ENCODE peak calls at places on chromosomes 2 and 18, in seven cellular contexts. X is neural progenitor cell; G is sigmoid colon; K is lower lobe of right lung; S is stomach; L is effector memory CD4-positive, alpha-beta T cell; T is OCI-LY7. I is an unnamed sample.
A peak's percentile ranks its signal among the peaks of the same experiment; 100 is the strongest.

GRCh38 chr18:55515204-55515603 is 72.8 kb downstream of the TCF4 start:
- DNase-seq in G (no peak), X (no peak), L (no peak), S (no peak), T (no peak), K (no peak), I (no peak)

GRCh38 chr18:13035249-13035914 is 44.2 kb downstream of the CEP192 start:
- DNase-seq in T (no peak), G (no peak), K (no peak), L (no peak), S (no peak), X (no peak), I (no peak)

GRCh38 chr2:207416936-207417718 is 112.6 kb upstream of the CREB1 start:
- DNase-seq in K (no peak), L (no peak), X (no peak), G (no peak), S (no peak), T (no peak), I (no peak)

GRCh38 chr2:118300807-118301206 is 212.5 kb downstream of the INSIG2 start:
- DNase-seq in K (no peak), L (no peak), X (no peak), T (no peak), S (no peak), G (no peak), I (no peak)

GRCh38 chr2:127637725-127638252 is 8.2 kb upstream of the GPR17 start:
- DNase-seq in X (peak; percentile 28), L (no peak), S (no peak), K (no peak), G (no peak), T (no peak), I (no peak)

GRCh38 chr2:45912109-45912508 is 260.6 kb downstream of the PRKCE start:
- DNase-seq in L (no peak), T (no peak), G (no peak), S (no peak), X (no peak), K (no peak), I (no peak)

GRCh38 chr2:36568533-36569246 is 29.3 kb downstream of the FEZ2 start:
- DNase-seq in X (no peak), G (no peak), T (no peak), S (no peak), L (no peak), K (no peak), I (no peak)

GRCh38 chr2:127820080-127820668 is 9.2 kb upstream of the WDR33 start:
- DNase-seq in L (no peak), S (no peak), K (no peak), X (peak; percentile 25), G (no peak), T (peak; percentile 70), I (no peak)

GRCh38 chr2:23620841-23621341 is 235.9 kb downstream of the KLHL29 start:
- DNase-seq in X (no peak), T (no peak), S (no peak), L (no peak), G (peak; percentile 87), K (peak; percentile 39), I (no peak)

GRCh38 chr2:195445639-195446038 is 211.4 kb upstream of the SLC39A10 start:
- DNase-seq in X (no peak), T (no peak), L (no peak), S (no peak), K (no peak), G (no peak), I (no peak)

GRCh38 chr2:174266288-174266687 is 18.0 kb upstream of the OLA1 start:
- DNase-seq in T (no peak), G (no peak), X (no peak), L (no peak), S (no peak), K (no peak), I (no peak)

GRCh38 chr2:28224648-28225471 is 167.8 kb upstream of the FOSL2 start:
- DNase-seq in S (no peak), L (no peak), X (peak; percentile 7), G (no peak), K (no peak), T (no peak), I (no peak)

GRCh38 chr2:170324640-170325046 is 146.7 kb downstream of the MYO3B start:
- DNase-seq in K (no peak), L (no peak), T (peak; percentile 73), S (peak; percentile 26), X (peak; percentile 89), G (no peak), I (peak; percentile 18)

GRCh38 chr2:70888389-70888924 is 47.2 kb upstream of the ATP6V1B1 start:
- DNase-seq in K (no peak), L (no peak), S (no peak), T (no peak), X (peak; percentile 13), G (no peak), I (no peak)

GRCh38 chr2:53475320-53475719 is 292.3 kb upstream of the CHAC2 start:
- DNase-seq in K (no peak), G (no peak), L (no peak), X (no peak), S (no peak), T (no peak), I (no peak)

DNA sequence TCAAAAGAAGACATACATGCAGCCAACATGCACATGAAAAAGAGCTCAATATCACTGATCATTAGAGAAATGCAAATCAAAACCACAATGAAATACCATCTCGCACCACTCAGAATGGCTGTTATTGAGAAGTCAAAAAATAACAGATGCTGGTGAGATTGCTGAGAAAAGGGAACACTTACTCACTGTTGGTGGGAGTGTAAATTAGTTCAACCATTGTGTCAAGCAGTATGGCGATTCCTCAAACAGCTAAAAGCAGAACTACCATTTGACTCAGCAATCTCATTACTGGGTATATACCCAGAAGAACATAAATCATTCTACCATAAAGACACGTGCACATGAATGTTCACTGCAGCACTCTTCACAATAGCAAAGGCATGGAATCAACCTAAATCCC is 95.5 kb upstream of the XIRP2 start:
- DNase-seq in L (no peak), K (no peak), T (no peak), G (no peak), S (no peak), X (no peak), I (no peak)
- H3K36me3 ChIP-seq in L (no peaks in the 10 kb centered on the region), K (no peaks in the 10 kb centered on the region), T (no peaks in the 10 kb centered on the region), G (no peaks in the 10 kb centered on the region), S (no peaks in the 10 kb centered on the region), X (no peaks in the 10 kb centered on the region), I (no peaks in the 10 kb centered on the region)

GRCh38 chr2:187523325-187523724 is 30.9 kb downstream of the TFPI start:
- DNase-seq in S (no peak), G (no peak), T (no peak), X (no peak), L (no peak), K (no peak), I (no peak)

GRCh38 chr2:187520121-187520624 is 34.1 kb downstream of the TFPI start:
- DNase-seq in X (no peak), S (no peak), K (no peak), G (no peak), T (no peak), L (no peak), I (no peak)

GRCh38 chr2:187525164-187525900 is 28.9 kb downstream of the TFPI start:
- DNase-seq in G (no peak), S (no peak), K (no peak), T (no peak), X (no peak), L (no peak), I (no peak)

GRCh38 chr2:187514930-187515329 is 39.3 kb downstream of the TFPI start:
- DNase-seq in G (no peak), X (no peak), K (no peak), L (no peak), T (no peak), S (no peak), I (no peak)

DNA sequence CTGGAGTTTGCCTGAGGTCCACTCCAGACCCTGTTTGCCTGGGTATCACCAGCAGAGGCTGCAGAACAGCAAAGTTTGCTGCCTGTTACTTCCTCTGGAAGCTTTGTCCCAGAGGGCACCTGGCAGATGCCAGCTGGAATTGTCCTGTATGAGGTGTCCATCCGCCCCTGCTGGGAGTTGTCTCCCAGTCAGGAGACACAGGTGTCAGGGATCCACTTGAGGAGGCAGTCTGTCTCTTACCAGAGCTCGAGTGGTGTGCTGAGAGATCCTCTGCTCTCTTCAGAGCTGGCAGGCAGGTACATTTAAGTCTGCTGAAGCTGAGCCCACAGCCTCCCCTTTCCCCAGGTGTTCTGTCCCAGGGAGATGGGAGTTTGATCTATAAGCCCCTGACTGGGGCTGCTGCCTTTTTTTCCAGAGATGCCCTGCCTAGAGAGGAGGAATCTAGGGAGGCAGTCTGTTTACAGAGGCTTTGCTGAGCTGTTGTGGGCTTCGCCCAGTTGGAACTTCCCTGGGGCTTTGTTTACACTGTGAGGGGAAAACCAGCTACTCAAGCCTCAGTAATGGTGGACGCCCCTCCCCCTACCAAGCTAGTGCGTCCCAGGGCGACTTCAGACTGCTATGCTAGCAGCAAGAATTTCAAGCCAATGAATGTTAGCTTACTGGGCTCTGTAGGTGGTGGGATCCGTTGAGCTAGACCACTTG is 34.7 kb downstream of the TFPI start:
- DNase-seq in K (no peak), X (peak; percentile 64), G (no peak), S (no peak), L (no peak), T (no peak), I (no peak)
- H3K36me3 ChIP-seq in K (peaks cover 35% of the 10 kb centered on the region), X (no peaks in the 10 kb centered on the region), G (no peaks in the 10 kb centered on the region), S (peaks cover 3% of the 10 kb centered on the region), L (no peaks in the 10 kb centered on the region), T (no peaks in the 10 kb centered on the region), I (no peaks in the 10 kb centered on the region)

GRCh38 chr2:216445489-216445888 is 33.2 kb downstream of the SMARCAL1 start:
- DNase-seq in L (no peak), G (no peak), X (no peak), T (no peak), K (no peak), S (no peak), I (no peak)

GRCh38 chr2:216447293-216447692 is 35.0 kb downstream of the SMARCAL1 start:
- DNase-seq in K (no peak), T (no peak), X (no peak), G (no peak), S (no peak), L (no peak), I (no peak)

GRCh38 chr2:216448829-216449228 is 36.5 kb downstream of the SMARCAL1 start:
- DNase-seq in L (no peak), S (no peak), K (no peak), X (no peak), G (no peak), T (no peak), I (no peak)

GRCh38 chr2:216450346-216450745 is 38.1 kb downstream of the SMARCAL1 start:
- DNase-seq in K (no peak), L (no peak), S (no peak), X (no peak), G (no peak), T (no peak), I (no peak)

GRCh38 chr2:216446343-216446742 is 34.1 kb downstream of the SMARCAL1 start:
- DNase-seq in L (no peak), X (no peak), G (no peak), K (no peak), S (no peak), T (no peak), I (no peak)
- H3K36me3 ChIP-seq in L (peaks cover 64% of the 10 kb centered on the region), X (no peaks in the 10 kb centered on the region), G (peaks cover 27% of the 10 kb centered on the region), K (peaks cover 94% of the 10 kb centered on the region), S (peaks cover 46% of the 10 kb centered on the region), T (peaks cover 50% of the 10 kb centered on the region), I (peaks cover 38% of the 10 kb centered on the region)

GRCh38 chr2:86069091-86069685 is 36.5 kb downstream of the POLR1A start:
- DNase-seq in K (no peak), L (no peak), S (no peak), G (no peak), T (no peak), X (no peak), I (no peak)
- H3K36me3 ChIP-seq in K (peaks cover 61% of the 10 kb centered on the region), L (peaks cover 60% of the 10 kb centered on the region), S (peaks cover 24% of the 10 kb centered on the region), G (peaks cover 17% of the 10 kb centered on the region), T (peaks cover 98% of the 10 kb centered on the region), X (peaks cover 6% of the 10 kb centered on the region), I (peaks cover 39% of the 10 kb centered on the region)

GRCh38 chr18:22988208-22988607 is 55.1 kb downstream of the RBBP8 start:
- DNase-seq in G (no peak), K (no peak), T (no peak), S (no peak), L (no peak), X (no peak), I (no peak)
- H3K36me3 ChIP-seq in G (no peaks in the 10 kb centered on the region), K (peaks cover 50% of the 10 kb centered on the region), T (peaks cover 96% of the 10 kb centered on the region), S (peaks cover 3% of the 10 kb centered on the region), L (no peaks in the 10 kb centered on the region), X (peaks cover 30% of the 10 kb centered on the region), I (no peaks in the 10 kb centered on the region)

I was measured in CD4-positive, alpha-beta memory T cell.